ENCODE peak calls at places on chromosomes 4 and X, in six cellular contexts. R, J, W, I, M and E are unnamed samples.

GRCh38 chr4:146235654-146236570 is 21.6 kb downstream of the REELD1 start:
- DNase-seq in I (peak), J (no peak), M (peak), R (no peak), W (no peak), E (peak)

GRCh38 chr4:1017211-1017610 is 5.8 kb downstream of the FGFRL1 start:
- DNase-seq in M (no peak), I (no peak), R (no peak), W (no peak), J (no peak), E (no peak)

GRCh38 chr4:78596111-78596742 is 44.7 kb downstream of the ANXA3 start:
- DNase-seq in J (no peak), M (no peak), I (no peak), W (no peak), R (no peak), E (no peak)

GRCh38 chr4:182917182-182918043 is at the start of gene DCTD:
- DNase-seq in M (peak), I (peak), R (peak), W (peak), J (peak), E (peak)

GRCh38 chr4:26217961-26218676 is 102.7 kb upstream of the RBPJ start:
- DNase-seq in I (no peak), J (no peak), R (no peak), M (peak), W (no peak), E (peak)

GRCh38 chr4:74608151-74608949 is 163.4 kb downstream of the AREG start:
- DNase-seq in M (no peak), R (no peak), W (no peak), I (no peak), J (no peak), E (no peak)

GRCh38 chr4:142663828-142664227 is 182.3 kb downstream of the INPP4B start:
- DNase-seq in M (no peak), J (no peak), R (no peak), I (no peak), W (no peak), E (no peak)

GRCh38 chr4:102578270-102578669 is 77.1 kb downstream of the NFKB1 start:
- DNase-seq in J (no peak), W (no peak), M (no peak), I (no peak), R (no peak), E (no peak)

GRCh38 chr4:167897116-167897515 is 195.2 kb upstream of the ANXA10 start:
- DNase-seq in M (no peak), W (no peak), R (no peak), I (peak), J (no peak), E (no peak)

GRCh38 chr4:183261953-183262775 is 57.9 kb downstream of the CLDN22 start:
- DNase-seq in J (peak), I (peak), M (peak), R (peak), W (peak), E (peak)

GRCh38 chrX:134191276-134191675 is 45.7 kb upstream of the CCDC160 start:
- DNase-seq in I (no peak), R (no peak), J (no peak), M (no peak), W (no peak), E (no peak)

GRCh38 chr4:83386931-83387897 is 52.6 kb upstream of the HPSE start:
- DNase-seq in R (no peak), J (no peak), M (no peak), W (no peak), I (no peak), E (no peak)

GRCh38 chr4:74410272-74410671 is 34.7 kb upstream of the AREG start:
- DNase-seq in J (no peak), M (no peak), I (no peak), R (no peak), W (no peak), E (no peak)

GRCh38 chrX:153576239-153576870 is 22.6 kb downstream of the CCNQ start:
- DNase-seq in R (no peak), J (no peak), W (no peak), I (no peak), M (no peak), E (no peak)

GRCh38 chr4:53734584-53735363 is 143.5 kb upstream of the LNX1 start:
- DNase-seq in M (no peak), J (no peak), I (no peak), R (no peak), W (no peak), E (no peak)

GRCh38 chr4:186134254-186134653 is 29.8 kb downstream of the FAM149A start:
- DNase-seq in R (peak), J (no peak), M (no peak), I (no peak), W (no peak), E (no peak)

GRCh38 chrX:49073641-49074575 is at the start of gene PRAF2:
- DNase-seq in I (peak), M (peak), R (peak), W (peak), J (peak), E (peak)

GRCh38 chr4:1380368-1381151 is 25.7 kb downstream of the NKX1-1 start:
- DNase-seq in I (no peak), W (no peak), R (no peak), J (peak), M (peak), E (peak)

GRCh38 chr4:179097741-179098140 is 1655.5 kb upstream of the AGA start:
- DNase-seq in R (peak), J (no peak), M (no peak), W (peak), I (peak), E (no peak)

DNA sequence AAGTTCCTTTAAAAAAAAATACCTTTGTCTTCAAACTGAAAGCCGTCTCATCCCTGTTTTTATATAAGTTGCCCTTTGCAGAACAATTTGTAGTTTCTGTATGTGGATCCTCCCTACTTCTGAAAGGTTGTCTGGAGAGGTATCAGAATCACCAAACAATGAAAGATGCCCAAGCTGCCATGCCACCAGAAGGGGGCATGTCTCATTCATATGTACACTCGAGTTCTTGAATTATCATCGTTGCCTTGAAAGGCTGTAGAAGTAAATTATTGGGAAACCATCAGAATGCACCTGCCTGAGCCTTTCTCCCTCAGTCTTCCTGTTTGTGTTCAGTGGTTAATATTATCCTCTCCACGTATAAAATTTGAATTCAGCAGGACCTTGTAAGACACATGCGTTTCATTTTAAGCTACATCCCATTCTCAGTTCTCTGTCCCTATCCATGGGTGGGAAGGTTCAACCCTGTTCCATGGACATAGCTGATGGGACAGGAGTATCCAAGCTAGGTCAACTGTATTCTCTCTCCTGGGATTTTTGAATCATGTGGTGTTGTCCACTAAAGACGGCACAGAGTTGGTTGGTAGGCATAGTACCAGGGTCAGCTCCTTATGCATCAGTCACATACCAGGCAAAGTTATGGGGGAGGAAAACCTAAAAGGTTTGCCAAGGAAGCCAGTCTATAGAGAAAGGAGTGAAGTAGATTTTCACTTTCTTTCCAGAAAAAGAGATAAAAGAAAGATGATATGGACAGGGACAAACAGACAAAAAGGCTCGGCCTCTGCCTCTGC is 24.0 kb downstream of the GALNT7 start:
- DNase-seq in R (no peak), J (no peak), W (no peak), M (no peak), I (peak), E (no peak)
- TF ChIP-seq CTCF in R (peak), J (no peak), W (no peak), M (no peak), I (peak), E (peak)

GRCh38 chrX:33106737-33107136 is 104.6 kb downstream of the DMD start:
- DNase-seq in R (no peak), M (no peak), I (no peak), W (no peak), J (no peak), E (no peak)

DNA sequence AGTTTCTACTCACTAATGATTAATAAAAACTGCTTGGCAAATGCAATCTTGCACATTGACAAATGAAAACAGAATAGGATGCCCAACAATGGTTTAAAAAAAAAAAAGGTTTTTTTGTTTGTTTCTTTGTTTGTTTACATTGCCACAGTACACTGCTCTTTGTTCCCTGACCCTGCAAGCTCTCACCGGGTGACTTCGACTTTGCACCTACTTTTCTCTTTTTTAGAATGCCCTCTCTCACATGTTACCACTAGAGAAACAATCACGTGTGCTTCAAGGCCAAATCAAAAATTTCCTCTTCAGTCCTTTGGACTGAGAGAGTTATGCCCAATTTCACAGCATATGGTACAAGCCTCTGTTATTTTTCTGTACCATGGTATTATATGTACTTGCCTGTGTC is 101.5 kb downstream of the DMD start:
- DNase-seq in R (no peak), W (no peak), M (no peak), I (no peak), J (no peak), E (no peak)
- TF ChIP-seq CTCF in R (no peak), W (no peak), M (no peak), I (no peak), J (no peak), E (no peak)

GRCh38 chrX:65871671-65872311 is 168.1 kb downstream of the VSIG4 start:
- DNase-seq in I (peak), J (no peak), W (no peak), M (no peak), R (peak), E (no peak)
- TF ChIP-seq CTCF in I (no peak), J (no peak), W (no peak), M (no peak), R (no peak), E (no peak)

DNA sequence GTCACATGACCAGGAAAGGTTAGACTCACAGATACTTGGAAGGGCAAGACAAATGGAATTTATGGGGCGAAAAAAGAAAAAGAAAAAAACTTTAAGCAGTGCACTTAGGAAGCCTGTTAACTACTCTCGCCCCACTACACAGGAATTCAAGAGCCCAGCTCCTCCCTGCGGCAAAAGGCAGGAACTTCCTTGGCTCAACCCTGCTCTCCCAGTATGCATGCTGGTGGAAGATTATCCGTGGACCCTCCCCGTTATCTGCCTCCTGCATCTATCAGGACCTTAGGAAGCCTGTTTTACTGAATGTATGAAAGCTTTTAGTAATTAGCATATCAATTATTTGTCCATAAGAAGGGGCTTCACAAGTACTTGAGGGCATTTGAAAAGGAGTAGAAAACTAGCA is 40.1 kb upstream of the RPA4 start:
- DNase-seq in J (no peak), I (peak), R (no peak), W (no peak), M (no peak), E (no peak)
- TF ChIP-seq CTCF in J (no peak), I (no peak), R (no peak), W (no peak), M (no peak), E (no peak)

GRCh38 chr4:100367451-100367850 is 150.4 kb downstream of the EMCN start:
- DNase-seq in I (no peak), J (no peak), R (no peak), M (no peak), W (no peak), E (no peak)

GRCh38 chr4:100369871-100370270 is 148.0 kb downstream of the EMCN start:
- DNase-seq in I (no peak), J (no peak), M (no peak), W (no peak), R (peak), E (no peak)

GRCh38 chr4:100372432-100372831 is 145.4 kb downstream of the EMCN start:
- DNase-seq in M (no peak), R (no peak), J (no peak), W (no peak), I (peak), E (no peak)
- TF ChIP-seq CTCF in M (no peak), R (peak), J (no peak), W (peak), I (peak), E (no peak)

DNA sequence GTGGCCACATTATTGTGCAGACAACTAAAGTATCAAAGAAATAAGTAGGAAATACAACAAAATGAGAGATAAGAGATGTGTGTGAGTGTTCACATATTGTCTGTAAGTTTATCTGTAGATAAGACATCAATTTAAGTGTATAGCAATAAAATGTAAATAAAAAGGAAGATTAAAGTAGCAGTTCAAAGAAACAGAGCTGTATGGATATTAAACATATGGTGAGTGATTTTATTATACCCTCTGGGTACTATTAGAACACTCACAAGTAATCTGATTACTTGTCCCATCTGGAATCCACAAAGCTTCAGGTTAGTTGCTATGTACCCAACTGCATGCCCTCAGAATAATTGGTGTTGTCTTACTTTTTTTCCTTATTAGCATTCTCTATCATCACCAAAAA is 747.9 kb upstream of the ADGRL3 start:
- DNase-seq in M (no peak), R (no peak), J (no peak), W (no peak), I (no peak), E (no peak)
- TF ChIP-seq CTCF in M (no peak), R (no peak), J (no peak), W (no peak), I (no peak), E (no peak)